ENCODE peak calls at places on chromosomes 2 and 18, in five cellular contexts. V is MM.1S; R is CD4-positive, alpha-beta memory T cell; L is non-pigmented ciliary epithelial cell; C is GM12891. Z is an unnamed sample.

GRCh38 chr2:30871980-30872789 is 64.9 kb upstream of the CAPN13 start:
- DNase-seq in V (no peak), L (no peak), C (no peak), R (no peak), Z (no peak)

GRCh38 chr2:220353897-220354296 is 726.5 kb downstream of the SLC4A3 start:
- DNase-seq in R (no peak), V (no peak), L (no peak), C (no peak), Z (no peak)

GRCh38 chr18:9008709-9009635 is 93.5 kb upstream of the NDUFV2 start:
- DNase-seq in C (no peak), L (no peak), V (no peak), R (no peak), Z (no peak)

GRCh38 chr18:7259482-7259881 is 28.6 kb downstream of the LRRC30 start:
- DNase-seq in L (no peak), C (no peak), V (no peak), R (no peak), Z (no peak)

GRCh38 chr2:8285081-8285480 is 396.8 kb upstream of the ID2 start:
- DNase-seq in L (no peak), V (no peak), R (no peak), C (no peak), Z (no peak)

GRCh38 chr18:56869189-56869777 is 218.1 kb downstream of the WDR7 start:
- DNase-seq in C (no peak), R (peak; percentile 0), V (peak; percentile 73), L (peak; percentile 26), Z (peak; percentile 11)

GRCh38 chr18:58102020-58102419 is 58.0 kb downstream of the NEDD4L start:
- DNase-seq in C (no peak), V (no peak), R (no peak), L (no peak), Z (no peak)

GRCh38 chr2:232315049-232315922 is 63.3 kb upstream of the ALPP start:
- DNase-seq in L (peak; percentile 23), V (peak; percentile 79), R (peak; percentile 83), C (peak; percentile 49), Z (peak; percentile 68)

GRCh38 chr2:104004818-104005217 is 849.1 kb upstream of the POU3F3 start:
- DNase-seq in R (no peak), V (no peak), C (no peak), L (no peak), Z (no peak)

Z was measured in GM13976.